ENCODE peak calls at places on chromosomes 11 and 22, in five cellular contexts. One of them, this sample, is unnamed.

GRCh38 chr22:22684605-22685561 is 40.5 kb downstream of the GGTLC2 start:
- DNase-seq in sigmoid colon: peak; percentile 43
- DNase-seq in GM23338: peak; percentile 57
- DNase-seq in suprapubic skin: no peak
- DNase-seq in SK-N-MC: no peak
- DNase-seq in this sample: no peak

GRCh38 chr22:43992331-43992821 is 31.7 kb upstream of the PARVB start:
- DNase-seq in sigmoid colon: peak; percentile 50
- DNase-seq in GM23338: no peak
- DNase-seq in suprapubic skin: no peak
- DNase-seq in SK-N-MC: no peak
- DNase-seq in this sample: no peak

GRCh38 chr11:70243912-70244652 is 26.4 kb upstream of the PPFIA1 start:
- DNase-seq in sigmoid colon: no peak
- DNase-seq in GM23338: no peak
- DNase-seq in suprapubic skin: no peak
- DNase-seq in SK-N-MC: no peak
- DNase-seq in this sample: no peak

GRCh38 chr22:20787746-20788626 is 14.1 kb downstream of the SERPIND1 start:
- DNase-seq in sigmoid colon: no peak
- DNase-seq in GM23338: no peak
- DNase-seq in suprapubic skin: no peak
- DNase-seq in SK-N-MC: no peak
- DNase-seq in this sample: no peak

GRCh38 chr11:85941380-85941973 is 86.3 kb downstream of the CCDC83 start:
- DNase-seq in sigmoid colon: peak; percentile 77
- DNase-seq in GM23338: peak; percentile 77
- DNase-seq in suprapubic skin: no peak
- DNase-seq in SK-N-MC: no peak
- DNase-seq in this sample: no peak

GRCh38 chr11:21785351-21785750 is 407.5 kb upstream of the ANO5 start:
- DNase-seq in sigmoid colon: no peak
- DNase-seq in GM23338: no peak
- DNase-seq in suprapubic skin: no peak
- DNase-seq in SK-N-MC: no peak
- DNase-seq in this sample: no peak

GRCh38 chr22:25027959-25028840 is 75.7 kb downstream of the KIAA1671 start:
- DNase-seq in sigmoid colon: no peak
- DNase-seq in GM23338: peak; percentile 81
- DNase-seq in suprapubic skin: no peak
- DNase-seq in SK-N-MC: no peak
- DNase-seq in this sample: no peak

GRCh38 chr11:60899021-60899936 is 7.1 kb downstream of the PRPF19 start:
- DNase-seq in sigmoid colon: peak; percentile 64
- DNase-seq in GM23338: peak; percentile 74
- DNase-seq in suprapubic skin: no peak
- DNase-seq in SK-N-MC: peak; percentile 22
- DNase-seq in this sample: no peak

GRCh38 chr11:118907051-118907748 is 18.5 kb downstream of the BCL9L start:
- DNase-seq in sigmoid colon: peak; percentile 92
- DNase-seq in GM23338: peak; percentile 91
- DNase-seq in suprapubic skin: no peak
- DNase-seq in SK-N-MC: no peak
- DNase-seq in this sample: peak; percentile 84

GRCh38 chr11:20608938-20609337 is 9.5 kb downstream of the SLC6A5 start:
- DNase-seq in sigmoid colon: no peak
- DNase-seq in GM23338: no peak
- DNase-seq in suprapubic skin: no peak
- DNase-seq in SK-N-MC: no peak
- DNase-seq in this sample: no peak

DNA sequence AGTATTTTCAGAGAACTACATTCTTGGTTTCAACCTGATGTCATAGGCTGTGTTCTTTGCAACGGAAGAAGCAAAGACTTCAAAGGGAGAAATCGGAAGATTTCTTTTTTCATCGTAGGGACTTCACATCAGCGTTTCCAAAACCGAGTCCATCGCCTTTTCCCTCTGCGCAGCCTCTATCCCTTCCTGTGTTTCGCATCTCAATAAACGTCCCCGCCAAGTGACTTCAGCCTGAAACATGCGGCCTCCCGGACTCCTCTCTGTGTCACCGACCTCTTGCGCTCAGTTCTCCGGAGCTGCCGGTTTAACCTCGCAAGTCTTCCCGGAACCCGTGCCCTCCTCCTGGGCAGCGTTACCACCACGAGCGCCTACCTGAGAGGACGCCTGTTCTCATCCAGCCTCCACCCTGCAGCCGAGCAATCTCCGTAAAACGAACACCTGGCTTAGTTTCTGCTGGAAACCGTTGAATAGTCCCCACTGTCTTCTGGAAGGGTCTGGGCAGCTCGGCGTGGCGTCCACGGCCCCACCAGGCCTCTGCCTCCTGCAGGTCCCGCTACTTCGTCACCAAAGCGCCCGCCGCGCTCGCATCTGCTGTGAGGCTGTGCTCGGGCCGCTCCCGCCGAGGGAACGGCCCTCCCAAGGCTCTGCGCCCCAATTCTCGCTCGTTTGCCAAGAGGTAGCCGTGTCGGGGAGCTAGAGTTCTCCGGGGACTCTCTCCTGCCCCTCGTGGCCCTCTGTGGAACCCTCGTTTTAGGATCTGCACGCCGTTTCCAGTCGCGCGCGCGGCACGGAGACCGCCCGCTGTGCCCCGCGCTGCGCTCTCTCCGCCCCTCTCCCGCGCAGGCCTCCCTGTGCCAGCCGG is at the start of gene GLB1L3:
- DNase-seq in sigmoid colon: no peak
- DNase-seq in GM23338: peak; percentile 74
- DNase-seq in suprapubic skin: no peak
- DNase-seq in SK-N-MC: no peak
- DNase-seq in this sample: no peak
- H3K4me3 ChIP-seq in sigmoid colon: peak within 1 kb of the TSS; percentile 37
- H3K4me3 ChIP-seq in GM23338: peak within 1 kb of the TSS; percentile 90
- H3K4me3 ChIP-seq in suprapubic skin: peak within 1 kb of the TSS; percentile 48
- H3K4me3 ChIP-seq in SK-N-MC: peak within 1 kb of the TSS; percentile 89
- H3K4me3 ChIP-seq in this sample: peak within 1 kb of the TSS; percentile 8

GRCh38 chr22:42895087-42895486 is 38.0 kb upstream of the ARFGAP3 start:
- DNase-seq in sigmoid colon: no peak
- DNase-seq in GM23338: no peak
- DNase-seq in suprapubic skin: no peak
- DNase-seq in SK-N-MC: no peak
- DNase-seq in this sample: peak; percentile 61

GRCh38 chr22:42897960-42898359 is 40.9 kb upstream of the ARFGAP3 start:
- DNase-seq in sigmoid colon: no peak
- DNase-seq in GM23338: no peak
- DNase-seq in suprapubic skin: no peak
- DNase-seq in SK-N-MC: no peak
- DNase-seq in this sample: no peak

GRCh38 chr22:42892571-42893316 is 35.7 kb upstream of the ARFGAP3 start:
- DNase-seq in sigmoid colon: no peak
- DNase-seq in GM23338: no peak
- DNase-seq in suprapubic skin: no peak
- DNase-seq in SK-N-MC: no peak
- DNase-seq in this sample: peak; percentile 15

GRCh38 chr22:42893366-42894150 is 36.5 kb upstream of the ARFGAP3 start:
- DNase-seq in sigmoid colon: no peak
- DNase-seq in GM23338: no peak
- DNase-seq in suprapubic skin: no peak
- DNase-seq in SK-N-MC: no peak
- DNase-seq in this sample: no peak

GRCh38 chr22:42895541-42895981 is 38.5 kb upstream of the ARFGAP3 start:
- DNase-seq in sigmoid colon: no peak
- DNase-seq in GM23338: no peak
- DNase-seq in suprapubic skin: no peak
- DNase-seq in SK-N-MC: no peak
- DNase-seq in this sample: peak; percentile 11
- TF ChIP-seq POLR2AphosphoS5 in sigmoid colon: no peak
- TF ChIP-seq POLR2AphosphoS5 in GM23338: no peak
- TF ChIP-seq POLR2AphosphoS5 in suprapubic skin: no peak
- TF ChIP-seq POLR2AphosphoS5 in SK-N-MC: no peak
- TF ChIP-seq POLR2AphosphoS5 in this sample: no peak

DNA sequence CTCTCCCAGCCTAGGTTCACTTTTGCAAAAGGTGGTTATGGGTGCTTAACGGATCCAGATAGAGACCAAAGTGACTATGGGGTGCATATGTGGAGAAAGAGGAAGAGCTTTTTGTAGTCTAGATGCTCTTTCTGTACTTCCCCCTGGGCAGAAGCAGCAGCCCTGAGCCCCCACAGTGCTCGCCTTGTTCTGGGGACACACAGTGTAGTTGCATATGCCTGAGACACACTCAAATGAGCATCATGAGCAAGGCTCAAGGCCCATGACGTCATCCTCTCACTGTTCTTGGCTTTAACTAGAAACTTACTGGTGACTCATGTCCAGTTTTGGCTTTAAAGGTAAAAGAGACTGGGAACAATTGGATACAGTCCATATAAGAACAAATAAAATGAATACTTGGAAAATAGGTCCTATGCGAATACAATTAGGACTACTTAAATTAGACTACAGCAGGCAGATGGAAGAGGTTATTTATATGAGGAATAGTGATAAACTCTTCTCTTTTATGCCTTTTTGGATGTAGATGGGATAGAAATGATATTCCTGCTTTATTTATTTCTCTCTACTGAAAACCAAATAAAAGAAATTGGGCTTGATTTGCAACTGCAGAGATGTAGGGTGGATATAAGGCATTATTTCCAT is 20.1 kb upstream of the PEX26 start:
- DNase-seq in sigmoid colon: peak; percentile 98
- DNase-seq in GM23338: no peak
- DNase-seq in suprapubic skin: no peak
- DNase-seq in SK-N-MC: no peak
- DNase-seq in this sample: peak; percentile 15
- H3K4me3 ChIP-seq in sigmoid colon: no peak overlapping the region
- H3K4me3 ChIP-seq in GM23338: no peak overlapping the region
- H3K4me3 ChIP-seq in suprapubic skin: no peak overlapping the region
- H3K4me3 ChIP-seq in SK-N-MC: no peak overlapping the region
- H3K4me3 ChIP-seq in this sample: no peak overlapping the region

DNA sequence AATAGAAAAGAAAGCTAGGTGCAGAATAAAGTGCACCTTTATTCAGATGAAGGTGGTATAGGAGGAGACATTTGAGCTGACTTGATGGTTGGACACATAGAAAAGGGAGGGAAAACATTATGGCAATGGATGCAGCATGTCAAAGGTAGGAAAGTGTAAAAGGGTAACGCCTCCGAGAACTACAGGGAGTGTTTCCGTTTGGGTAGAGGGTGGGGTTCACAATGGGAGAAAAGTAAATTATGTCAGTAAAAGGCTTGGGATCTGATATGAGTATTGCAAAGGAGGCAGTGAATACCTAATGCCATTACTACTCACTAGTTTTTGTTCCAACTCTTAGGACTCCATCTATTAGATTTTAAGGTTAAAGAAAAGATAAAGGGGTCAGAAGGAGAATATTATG is 59.5 kb downstream of the FAT3 start:
- DNase-seq in sigmoid colon: no peak
- DNase-seq in GM23338: no peak
- DNase-seq in suprapubic skin: no peak
- DNase-seq in SK-N-MC: no peak
- DNase-seq in this sample: no peak
- TF ChIP-seq POLR2AphosphoS5 in sigmoid colon: no peak
- TF ChIP-seq POLR2AphosphoS5 in GM23338: no peak
- TF ChIP-seq POLR2AphosphoS5 in suprapubic skin: no peak
- TF ChIP-seq POLR2AphosphoS5 in SK-N-MC: no peak
- TF ChIP-seq POLR2AphosphoS5 in this sample: no peak

DNA sequence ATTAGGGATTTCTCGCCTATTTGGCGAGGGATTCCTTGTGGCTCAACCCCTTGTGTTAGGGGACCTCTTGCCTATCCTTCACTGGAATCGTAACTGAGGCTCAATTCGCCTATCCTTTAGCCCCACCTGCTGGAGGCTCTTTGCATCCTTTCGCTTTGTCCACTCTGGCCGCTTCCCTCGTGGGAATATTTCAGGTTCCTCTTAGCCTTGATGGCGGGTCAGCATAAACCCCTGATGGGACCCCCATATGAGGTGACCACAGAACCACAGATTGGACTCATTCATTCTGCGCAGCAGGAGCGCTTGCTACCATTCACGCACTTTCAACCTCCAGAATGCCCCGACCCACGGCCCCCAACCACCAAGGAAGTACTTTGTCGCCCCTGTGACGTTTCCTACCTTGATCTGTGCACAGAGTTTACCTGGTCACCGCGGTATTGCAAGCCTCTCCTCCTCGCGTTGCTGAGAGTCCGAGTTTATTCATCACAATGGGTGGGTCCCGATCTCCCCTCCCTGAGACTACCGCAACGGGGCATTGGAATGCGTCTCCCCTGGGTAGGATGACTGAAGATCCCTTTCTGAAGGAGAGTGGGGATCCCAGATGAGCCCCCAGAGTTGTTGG is at the start of gene OR52N2:
- DNase-seq in sigmoid colon: peak; percentile 80
- DNase-seq in GM23338: peak; percentile 88
- DNase-seq in suprapubic skin: peak; percentile 84
- DNase-seq in SK-N-MC: peak; percentile 8
- DNase-seq in this sample: peak; percentile 68
- H3K4me3 ChIP-seq in sigmoid colon: peak within 1 kb of the TSS; percentile 33
- H3K4me3 ChIP-seq in GM23338: peak within 1 kb of the TSS; percentile 58
- H3K4me3 ChIP-seq in suprapubic skin: peak within 1 kb of the TSS; percentile 54
- H3K4me3 ChIP-seq in SK-N-MC: no peak within 1 kb of the TSS
- H3K4me3 ChIP-seq in this sample: no peak within 1 kb of the TSS

GRCh38 chr11:97363331-97363730 is 973.5 kb downstream of the JRKL start:
- DNase-seq in sigmoid colon: no peak
- DNase-seq in GM23338: no peak
- DNase-seq in suprapubic skin: no peak
- DNase-seq in SK-N-MC: no peak
- DNase-seq in this sample: no peak
- TF ChIP-seq POLR2AphosphoS5 in sigmoid colon: no peak
- TF ChIP-seq POLR2AphosphoS5 in GM23338: no peak
- TF ChIP-seq POLR2AphosphoS5 in suprapubic skin: no peak
- TF ChIP-seq POLR2AphosphoS5 in SK-N-MC: no peak
- TF ChIP-seq POLR2AphosphoS5 in this sample: no peak

DNA sequence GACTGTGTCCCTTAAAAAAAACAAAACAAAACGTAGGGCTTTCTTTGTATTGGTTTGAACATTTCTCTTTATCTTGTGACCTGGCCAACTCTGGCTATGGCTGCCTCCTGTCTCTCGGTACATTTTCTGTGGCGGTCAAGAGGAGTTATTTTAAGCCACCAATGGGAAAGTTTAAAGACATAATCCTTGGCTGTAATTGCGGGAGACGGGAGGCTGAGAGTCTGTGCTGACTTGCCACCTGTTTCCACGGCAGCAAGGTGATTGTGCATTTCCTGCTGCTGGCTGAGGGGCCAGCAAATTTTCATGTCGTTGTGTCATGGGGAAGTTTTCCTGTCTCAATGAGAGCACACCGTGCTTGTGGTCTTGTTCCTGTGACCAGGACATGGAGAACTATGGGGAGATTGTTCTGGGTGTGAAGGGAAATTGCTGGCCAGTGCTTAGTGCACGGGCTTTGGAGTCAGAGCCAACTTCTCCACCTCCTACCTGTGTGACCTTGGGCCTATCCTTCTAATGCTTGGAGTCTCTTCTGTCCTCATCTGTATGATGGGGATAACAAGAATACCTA is 11.0 kb downstream of the PTPRJ start:
- DNase-seq in sigmoid colon: no peak
- DNase-seq in GM23338: peak; percentile 60
- DNase-seq in suprapubic skin: no peak
- DNase-seq in SK-N-MC: no peak
- DNase-seq in this sample: no peak
- H3K4me3 ChIP-seq in sigmoid colon: no peak overlapping the region
- H3K4me3 ChIP-seq in GM23338: peak overlapping the region; percentile 12
- H3K4me3 ChIP-seq in suprapubic skin: no peak overlapping the region
- H3K4me3 ChIP-seq in SK-N-MC: no peak overlapping the region
- H3K4me3 ChIP-seq in this sample: no peak overlapping the region

This sample was measured in HL-60.